ENCODE peak calls at places on chromosomes 5 and 9, in seven cellular contexts. One of them, this sample, is unnamed.
A peak's percentile ranks its signal among the peaks of the same experiment; 100 is the strongest.

GRCh38 chr5:119582987-119583386 is 46.4 kb upstream of the FAM170A start:
- DNase-seq in lung microvascular endothelial cell: no peak
- DNase-seq in dorsolateral prefrontal cortex: no peak
- DNase-seq in NCI-H187: no peak
- DNase-seq in sciatic nerve: no peak
- DNase-seq in endothelial cell: no peak
- DNase-seq in stromal cell of bone marrow: no peak
- DNase-seq in this sample: no peak

GRCh38 chr5:74949976-74950375 is 83.8 kb upstream of the FAM169A start:
- DNase-seq in lung microvascular endothelial cell: no peak
- DNase-seq in dorsolateral prefrontal cortex: no peak
- DNase-seq in NCI-H187: no peak
- DNase-seq in sciatic nerve: no peak
- DNase-seq in endothelial cell: no peak
- DNase-seq in stromal cell of bone marrow: no peak
- DNase-seq in this sample: no peak

GRCh38 chr5:179495906-179496455 is 54.4 kb upstream of the RUFY1 start:
- DNase-seq in lung microvascular endothelial cell: no peak
- DNase-seq in dorsolateral prefrontal cortex: peak; percentile 39
- DNase-seq in NCI-H187: no peak
- DNase-seq in sciatic nerve: no peak
- DNase-seq in endothelial cell: no peak
- DNase-seq in stromal cell of bone marrow: no peak
- DNase-seq in this sample: no peak

GRCh38 chr9:73024601-73025034 is 71.8 kb upstream of the ALDH1A1 start:
- DNase-seq in lung microvascular endothelial cell: no peak
- DNase-seq in dorsolateral prefrontal cortex: no peak
- DNase-seq in NCI-H187: no peak
- DNase-seq in sciatic nerve: no peak
- DNase-seq in endothelial cell: no peak
- DNase-seq in stromal cell of bone marrow: no peak
- DNase-seq in this sample: no peak

GRCh38 chr5:18745988-18746615 is 1111.8 kb downstream of the TAF11L14 start:
- DNase-seq in lung microvascular endothelial cell: peak; percentile 60
- DNase-seq in dorsolateral prefrontal cortex: no peak
- DNase-seq in NCI-H187: peak; percentile 61
- DNase-seq in sciatic nerve: no peak
- DNase-seq in endothelial cell: no peak
- DNase-seq in stromal cell of bone marrow: no peak
- DNase-seq in this sample: no peak

GRCh38 chr5:157648275-157648990 is 3.8 kb downstream of the SOX30 start:
- DNase-seq in lung microvascular endothelial cell: no peak
- DNase-seq in dorsolateral prefrontal cortex: no peak
- DNase-seq in NCI-H187: no peak
- DNase-seq in sciatic nerve: no peak
- DNase-seq in endothelial cell: no peak
- DNase-seq in stromal cell of bone marrow: no peak
- DNase-seq in this sample: no peak

GRCh38 chr9:137174722-137175293 is 3.0 kb upstream of the TMEM210 start:
- DNase-seq in lung microvascular endothelial cell: no peak
- DNase-seq in dorsolateral prefrontal cortex: no peak
- DNase-seq in NCI-H187: no peak
- DNase-seq in sciatic nerve: no peak
- DNase-seq in endothelial cell: no peak
- DNase-seq in stromal cell of bone marrow: no peak
- DNase-seq in this sample: no peak

GRCh38 chr5:41415242-41415641 is 95.2 kb downstream of the PLCXD3 start:
- DNase-seq in lung microvascular endothelial cell: peak; percentile 52
- DNase-seq in dorsolateral prefrontal cortex: no peak
- DNase-seq in NCI-H187: no peak
- DNase-seq in sciatic nerve: no peak
- DNase-seq in endothelial cell: no peak
- DNase-seq in stromal cell of bone marrow: no peak
- DNase-seq in this sample: no peak

GRCh38 chr5:168969341-168969863 is 331.5 kb downstream of the SLIT3 start:
- DNase-seq in lung microvascular endothelial cell: no peak
- DNase-seq in dorsolateral prefrontal cortex: no peak
- DNase-seq in NCI-H187: no peak
- DNase-seq in sciatic nerve: no peak
- DNase-seq in endothelial cell: no peak
- DNase-seq in stromal cell of bone marrow: no peak
- DNase-seq in this sample: no peak

GRCh38 chr9:12784461-12785250 is 9.8 kb downstream of the LURAP1L start:
- DNase-seq in lung microvascular endothelial cell: peak; percentile 77
- DNase-seq in dorsolateral prefrontal cortex: no peak
- DNase-seq in NCI-H187: no peak
- DNase-seq in sciatic nerve: no peak
- DNase-seq in endothelial cell: no peak
- DNase-seq in stromal cell of bone marrow: peak; percentile 94
- DNase-seq in this sample: no peak

GRCh38 chr9:33867747-33868429 is 50.9 kb downstream of the UBE2R2 start:
- DNase-seq in lung microvascular endothelial cell: no peak
- DNase-seq in dorsolateral prefrontal cortex: no peak
- DNase-seq in NCI-H187: no peak
- DNase-seq in sciatic nerve: peak; percentile 69
- DNase-seq in endothelial cell: no peak
- DNase-seq in stromal cell of bone marrow: peak; percentile 49
- DNase-seq in this sample: no peak

GRCh38 chr9:6779417-6780241 is 21.9 kb downstream of the KDM4C start:
- DNase-seq in lung microvascular endothelial cell: peak; percentile 52
- DNase-seq in dorsolateral prefrontal cortex: no peak
- DNase-seq in NCI-H187: no peak
- DNase-seq in sciatic nerve: no peak
- DNase-seq in endothelial cell: no peak
- DNase-seq in stromal cell of bone marrow: no peak
- DNase-seq in this sample: no peak

GRCh38 chr5:65984098-65984885 is 57.9 kb downstream of the ERBIN start:
- DNase-seq in lung microvascular endothelial cell: no peak
- DNase-seq in dorsolateral prefrontal cortex: no peak
- DNase-seq in NCI-H187: no peak
- DNase-seq in sciatic nerve: no peak
- DNase-seq in endothelial cell: no peak
- DNase-seq in stromal cell of bone marrow: no peak
- DNase-seq in this sample: no peak

GRCh38 chr9:79308012-79308411 is 263.8 kb upstream of the TLE4 start:
- DNase-seq in lung microvascular endothelial cell: no peak
- DNase-seq in dorsolateral prefrontal cortex: no peak
- DNase-seq in NCI-H187: no peak
- DNase-seq in sciatic nerve: no peak
- DNase-seq in endothelial cell: no peak
- DNase-seq in stromal cell of bone marrow: no peak
- DNase-seq in this sample: no peak

GRCh38 chr5:169875091-169875727 is 105.1 kb downstream of the INSYN2B start:
- DNase-seq in lung microvascular endothelial cell: no peak
- DNase-seq in dorsolateral prefrontal cortex: no peak
- DNase-seq in NCI-H187: no peak
- DNase-seq in sciatic nerve: no peak
- DNase-seq in endothelial cell: no peak
- DNase-seq in stromal cell of bone marrow: no peak
- DNase-seq in this sample: no peak

GRCh38 chr5:539469-540214 is 15.4 kb upstream of the SLC9A3 start:
- DNase-seq in lung microvascular endothelial cell: no peak
- DNase-seq in dorsolateral prefrontal cortex: no peak
- DNase-seq in NCI-H187: no peak
- DNase-seq in sciatic nerve: peak; percentile 49
- DNase-seq in endothelial cell: no peak
- DNase-seq in stromal cell of bone marrow: no peak
- DNase-seq in this sample: no peak

GRCh38 chr9:106799146-106799545 is 63.8 kb upstream of the ZNF462 start:
- DNase-seq in lung microvascular endothelial cell: peak; percentile 66
- DNase-seq in dorsolateral prefrontal cortex: no peak
- DNase-seq in NCI-H187: no peak
- DNase-seq in sciatic nerve: no peak
- DNase-seq in endothelial cell: no peak
- DNase-seq in stromal cell of bone marrow: peak; percentile 50
- DNase-seq in this sample: no peak

GRCh38 chr5:139647406-139648204 is 544 bp upstream of the CXXC5 start:
- DNase-seq in lung microvascular endothelial cell: no peak
- DNase-seq in dorsolateral prefrontal cortex: peak; percentile 32
- DNase-seq in NCI-H187: no peak
- DNase-seq in sciatic nerve: peak; percentile 55
- DNase-seq in endothelial cell: no peak
- DNase-seq in stromal cell of bone marrow: no peak
- DNase-seq in this sample: no peak

GRCh38 chr9:136619742-136620440 is 42.8 kb upstream of the EGFL7 start:
- DNase-seq in lung microvascular endothelial cell: peak; percentile 46
- DNase-seq in dorsolateral prefrontal cortex: peak; percentile 61
- DNase-seq in NCI-H187: no peak
- DNase-seq in sciatic nerve: peak; percentile 85
- DNase-seq in endothelial cell: no peak
- DNase-seq in stromal cell of bone marrow: peak; percentile 33
- DNase-seq in this sample: no peak

GRCh38 chr5:146630467-146630866 is 114.5 kb upstream of the GPR151 start:
- DNase-seq in lung microvascular endothelial cell: no peak
- DNase-seq in dorsolateral prefrontal cortex: no peak
- DNase-seq in NCI-H187: no peak
- DNase-seq in sciatic nerve: no peak
- DNase-seq in endothelial cell: no peak
- DNase-seq in stromal cell of bone marrow: no peak
- DNase-seq in this sample: no peak

GRCh38 chr5:10452768-10453331 is 11.2 kb downstream of the ROPN1L start:
- DNase-seq in lung microvascular endothelial cell: peak; percentile 91
- DNase-seq in dorsolateral prefrontal cortex: no peak
- DNase-seq in NCI-H187: no peak
- DNase-seq in sciatic nerve: peak; percentile 52
- DNase-seq in endothelial cell: peak; percentile 26
- DNase-seq in stromal cell of bone marrow: peak; percentile 65
- DNase-seq in this sample: no peak

GRCh38 chr5:72598461-72599433 is 91.5 kb upstream of the ZNF366 start:
- DNase-seq in lung microvascular endothelial cell: peak; percentile 52
- DNase-seq in dorsolateral prefrontal cortex: no peak
- DNase-seq in NCI-H187: no peak
- DNase-seq in sciatic nerve: no peak
- DNase-seq in endothelial cell: no peak
- DNase-seq in stromal cell of bone marrow: no peak
- DNase-seq in this sample: no peak

GRCh38 chr9:122095010-122095767 is 2.1 kb upstream of the TTLL11 start:
- DNase-seq in lung microvascular endothelial cell: peak; percentile 75
- DNase-seq in dorsolateral prefrontal cortex: no peak
- DNase-seq in NCI-H187: no peak
- DNase-seq in sciatic nerve: no peak
- DNase-seq in endothelial cell: peak; percentile 62
- DNase-seq in stromal cell of bone marrow: no peak
- DNase-seq in this sample: no peak

GRCh38 chr9:127139071-127139731 is 16.8 kb upstream of the ANGPTL2 start:
- DNase-seq in lung microvascular endothelial cell: no peak
- DNase-seq in dorsolateral prefrontal cortex: no peak
- DNase-seq in NCI-H187: no peak
- DNase-seq in sciatic nerve: no peak
- DNase-seq in endothelial cell: no peak
- DNase-seq in stromal cell of bone marrow: no peak
- DNase-seq in this sample: no peak

GRCh38 chr9:129612123-129612522 is 8.8 kb downstream of the C9orf50 start:
- DNase-seq in lung microvascular endothelial cell: no peak
- DNase-seq in dorsolateral prefrontal cortex: no peak
- DNase-seq in NCI-H187: no peak
- DNase-seq in sciatic nerve: no peak
- DNase-seq in endothelial cell: no peak
- DNase-seq in stromal cell of bone marrow: no peak
- DNase-seq in this sample: no peak

GRCh38 chr9:82939451-82939850 is 123.5 kb downstream of the RASEF start:
- DNase-seq in lung microvascular endothelial cell: no peak
- DNase-seq in dorsolateral prefrontal cortex: no peak
- DNase-seq in NCI-H187: no peak
- DNase-seq in sciatic nerve: no peak
- DNase-seq in endothelial cell: no peak
- DNase-seq in stromal cell of bone marrow: no peak
- DNase-seq in this sample: no peak

This sample was measured in amygdala.